ENCODE peak calls at places on chromosome 14, in seven cellular contexts. G, N, S, T, U, Y and F are unnamed samples.

GRCh38 chr14:29798078-29798477 is 129.6 kb downstream of the PRKD1 start:
- DNase-seq in G (no peak), N (no peak), S (no peak), T (no peak), U (no peak), Y (no peak), F (no peak)

GRCh38 chr14:104865631-104866441 is 768 bp downstream of the CEP170B start:
- DNase-seq in G (peak; percentile 20), N (no peak), S (peak; percentile 66), T (peak; percentile 17), U (peak; percentile 73), Y (no peak), F (peak; percentile 30)

GRCh38 chr14:89638888-89639287 is 221.9 kb upstream of the FOXN3 start:
- DNase-seq in G (no peak), N (no peak), S (no peak), T (no peak), U (no peak), Y (no peak), F (no peak)

GRCh38 chr14:93980464-93981201 is 4.3 kb upstream of the ASB2 start:
- DNase-seq in G (no peak), N (no peak), S (no peak), T (no peak), U (no peak), Y (no peak), F (no peak)

GRCh38 chr14:56949828-56950227 is 139.5 kb upstream of the OTX2 start:
- DNase-seq in G (no peak), N (no peak), S (no peak), T (no peak), U (peak; percentile 10), Y (no peak), F (no peak)

GRCh38 chr14:89188492-89188891 is 228.5 kb downstream of the FOXN3 start:
- DNase-seq in G (no peak), N (no peak), S (no peak), T (no peak), U (no peak), Y (no peak), F (no peak)

GRCh38 chr14:74614508-74615495 is 2.8 kb upstream of the LTBP2 start:
- DNase-seq in G (no peak), N (no peak), S (no peak), T (no peak), U (peak; percentile 42), Y (no peak), F (peak; percentile 8)

GRCh38 chr14:85528080-85528881 is 1.7 kb upstream of the FLRT2 start:
- DNase-seq in G (no peak), N (no peak), S (peak; percentile 55), T (peak; percentile 87), U (peak; percentile 77), Y (no peak), F (peak; percentile 24)

GRCh38 chr14:38197001-38197760 is 10.5 kb upstream of the SSTR1 start:
- DNase-seq in G (no peak), N (no peak), S (peak; percentile 18), T (no peak), U (no peak), Y (no peak), F (peak; percentile 7)

GRCh38 chr14:28101992-28102391 is 664.6 kb upstream of the FOXG1 start:
- DNase-seq in G (no peak), N (no peak), S (no peak), T (peak; percentile 60), U (no peak), Y (no peak), F (no peak)

GRCh38 chr14:69684461-69685183 is 73.2 kb downstream of the SUSD6 start:
- DNase-seq in G (no peak), N (peak; percentile 5), S (no peak), T (no peak), U (no peak), Y (no peak), F (no peak)

GRCh38 chr14:98602983-98603382 is 669.0 kb downstream of the BCL11B start:
- DNase-seq in G (no peak), N (no peak), S (no peak), T (no peak), U (no peak), Y (no peak), F (no peak)

GRCh38 chr14:91392623-91393303 is 24.9 kb downstream of the CCDC88C start:
- DNase-seq in G (no peak), N (peak; percentile 18), S (no peak), T (no peak), U (no peak), Y (no peak), F (no peak)

GRCh38 chr14:59997496-59997895 is 77.6 kb downstream of the LRRC9 start:
- DNase-seq in G (no peak), N (no peak), S (no peak), T (no peak), U (no peak), Y (no peak), F (no peak)

GRCh38 chr14:20632831-20633771 is 8.4 kb downstream of the OR6S1 start:
- DNase-seq in G (peak; percentile 38), N (peak; percentile 80), S (peak; percentile 89), T (peak; percentile 65), U (peak; percentile 95), Y (no peak), F (peak; percentile 86)

GRCh38 chr14:79044894-79045624 is 874.9 kb downstream of the NRXN3 start:
- DNase-seq in G (no peak), N (no peak), S (peak; percentile 33), T (no peak), U (peak; percentile 97), Y (no peak), F (peak; percentile 61)

GRCh38 chr14:90409209-90409730 is 12.4 kb downstream of the CALM1 start:
- DNase-seq in G (no peak), N (peak; percentile 60), S (peak; percentile 78), T (no peak), U (peak; percentile 99), Y (no peak), F (peak; percentile 86)

GRCh38 chr14:69475194-69475818 is 9.2 kb upstream of the PLEKHD1 start:
- DNase-seq in G (no peak), N (peak; percentile 29), S (peak; percentile 35), T (peak; percentile 4), U (peak; percentile 33), Y (no peak), F (no peak)

GRCh38 chr14:41280745-41281144 is 325.9 kb upstream of the LRFN5 start:
- DNase-seq in G (no peak), N (no peak), S (peak; percentile 17), T (peak; percentile 18), U (no peak), Y (no peak), F (no peak)

GRCh38 chr14:24310666-24311604 is at the start of gene LTB4R:
- DNase-seq in G (peak; percentile 65), N (peak; percentile 74), S (peak; percentile 60), T (peak; percentile 74), U (no peak), Y (peak; percentile 43), F (no peak)

GRCh38 chr14:61140872-61141271 is 140.3 kb downstream of the TMEM30B start:
- DNase-seq in G (no peak), N (peak; percentile 23), S (no peak), T (no peak), U (peak; percentile 95), Y (no peak), F (peak; percentile 56)

GRCh38 chr14:92510972-92511371 is 2.6 kb upstream of the RIN3 start:
- DNase-seq in G (no peak), N (no peak), S (no peak), T (peak; percentile 12), U (no peak), Y (no peak), F (no peak)

GRCh38 chr14:66140213-66140918 is 345.8 kb upstream of the CCDC196 start:
- DNase-seq in G (no peak), N (peak; percentile 86), S (no peak), T (no peak), U (no peak), Y (no peak), F (no peak)

GRCh38 chr14:102594514-102595175 is 2.2 kb downstream of the RCOR1 start:
- DNase-seq in G (peak; percentile 52), N (peak; percentile 91), S (peak; percentile 69), T (peak; percentile 61), U (peak; percentile 61), Y (no peak), F (peak; percentile 29)

GRCh38 chr14:59215353-59215752 is 26.9 kb downstream of the DAAM1 start:
- DNase-seq in G (no peak), N (no peak), S (no peak), T (no peak), U (no peak), Y (no peak), F (no peak)

GRCh38 chr14:96162741-96163140 is 41.9 kb upstream of the BDKRB2 start:
- DNase-seq in G (no peak), N (no peak), S (no peak), T (no peak), U (peak; percentile 77), Y (no peak), F (peak; percentile 14)

GRCh38 chr14:68393178-68393763 is 399.6 kb downstream of the ZFP36L1 start:
- DNase-seq in G (no peak), N (no peak), S (no peak), T (no peak), U (no peak), Y (no peak), F (no peak)

GRCh38 chr14:92877757-92878431 is 45.1 kb upstream of the CHGA start:
- DNase-seq in G (no peak), N (no peak), S (no peak), T (no peak), U (no peak), Y (no peak), F (no peak)

GRCh38 chr14:93056166-93056839 is 59.4 kb downstream of the ITPK1 start:
- DNase-seq in G (no peak), N (no peak), S (no peak), T (no peak), U (no peak), Y (no peak), F (no peak)

GRCh38 chr14:74888164-74889158 is 6.7 kb downstream of the DLST start:
- DNase-seq in G (no peak), N (no peak), S (no peak), T (no peak), U (peak; percentile 31), Y (no peak), F (no peak)

GRCh38 chr14:88380405-88380804 is 5.1 kb upstream of the SPATA7 start:
- DNase-seq in G (no peak), N (peak; percentile 18), S (peak; percentile 8), T (peak; percentile 50), U (no peak), Y (no peak), F (no peak)

GRCh38 chr14:104096751-104097700 is 11.5 kb downstream of the ASPG start:
- DNase-seq in G (no peak), N (no peak), S (no peak), T (no peak), U (no peak), Y (no peak), F (no peak)

GRCh38 chr14:67331368-67332125 is 28.1 kb downstream of the ATP6V1D start:
- DNase-seq in G (no peak), N (no peak), S (no peak), T (no peak), U (no peak), Y (no peak), F (no peak)